ENCODE peak calls at places on chromosome 10, in four cellular contexts. Q is hepatocyte, I is uterus, O is WERI-Rb-1. J is an unnamed sample.

GRCh38 chr10:15780353-15781135 is 60.8 kb upstream of the ITGA8 start:
- DNase-seq in Q (no peak), I (peak; percentile 58), O (no peak), J (peak; percentile 9)

GRCh38 chr10:97013983-97014382 is 171.8 kb downstream of the SLIT1 start:
- DNase-seq in I (no peak), O (no peak), Q (no peak), J (no peak)

GRCh38 chr10:31036209-31036608 is 4.5 kb upstream of the ZNF438 start:
- DNase-seq in Q (no peak), I (no peak), O (peak; percentile 43), J (peak; percentile 13)

GRCh38 chr10:22427890-22428571 is 82.7 kb downstream of the SPAG6 start:
- DNase-seq in O (peak; percentile 33), Q (peak; percentile 28), I (no peak), J (peak; percentile 55)

GRCh38 chr10:81920213-81920829 is 45.3 kb downstream of the NRG3 start:
- DNase-seq in Q (peak; percentile 9), O (peak; percentile 18), I (no peak), J (no peak)

GRCh38 chr10:80664071-80664680 is 126.5 kb downstream of the SH2D4B start:
- DNase-seq in Q (peak; percentile 90), O (peak; percentile 90), I (peak; percentile 68), J (peak; percentile 69)

GRCh38 chr10:48556065-48556464 is 48.8 kb downstream of the ARHGAP22 start:
- DNase-seq in O (no peak), Q (no peak), I (no peak), J (no peak)

GRCh38 chr10:29539398-29539797 is 95.4 kb downstream of the SVIL start:
- DNase-seq in O (no peak), Q (no peak), I (no peak), J (no peak)

GRCh38 chr10:97333601-97334369 is 744 bp downstream of the FRAT2 start:
- DNase-seq in I (no peak), Q (peak; percentile 59), O (no peak), J (peak; percentile 38)

GRCh38 chr10:110433740-110434139 is 64.0 kb upstream of the DUSP5 start:
- DNase-seq in O (no peak), I (no peak), Q (no peak), J (no peak)

GRCh38 chr10:75108684-75109458 is 2.6 kb upstream of the SAMD8 start:
- DNase-seq in Q (peak; percentile 58), I (no peak), O (peak; percentile 72), J (no peak)

GRCh38 chr10:121326905-121327304 is 271.3 kb downstream of the FGFR2 start:
- DNase-seq in O (no peak), I (no peak), Q (no peak), J (no peak)

GRCh38 chr10:110221721-110222261 is 14.4 kb downstream of the MXI1 start:
- DNase-seq in Q (peak; percentile 89), O (peak; percentile 37), I (peak; percentile 84), J (peak; percentile 92)

GRCh38 chr10:21599582-21599981 is 65.5 kb downstream of the MLLT10 start:
- DNase-seq in Q (no peak), O (no peak), I (no peak), J (no peak)

GRCh38 chr10:123496336-123496735 is 169.8 kb upstream of the GPR26 start:
- DNase-seq in I (no peak), Q (no peak), O (no peak), J (no peak)

GRCh38 chr10:48470893-48471805 is 133.7 kb downstream of the ARHGAP22 start:
- DNase-seq in O (peak; percentile 12), Q (no peak), I (no peak), J (peak; percentile 8)

GRCh38 chr10:6135589-6136168 is 46.8 kb downstream of the RBM17 start:
- DNase-seq in I (no peak), Q (no peak), O (no peak), J (no peak)

GRCh38 chr10:6138456-6138855 is 49.6 kb downstream of the RBM17 start:
- DNase-seq in O (no peak), I (peak; percentile 8), Q (no peak), J (no peak)

GRCh38 chr10:6135039-6135438 is 46.2 kb downstream of the RBM17 start:
- DNase-seq in I (no peak), Q (no peak), O (no peak), J (no peak)

GRCh38 chr10:6134099-6134880 is 45.5 kb downstream of the RBM17 start:
- DNase-seq in O (no peak), Q (no peak), I (peak; percentile 4), J (no peak)

DNA sequence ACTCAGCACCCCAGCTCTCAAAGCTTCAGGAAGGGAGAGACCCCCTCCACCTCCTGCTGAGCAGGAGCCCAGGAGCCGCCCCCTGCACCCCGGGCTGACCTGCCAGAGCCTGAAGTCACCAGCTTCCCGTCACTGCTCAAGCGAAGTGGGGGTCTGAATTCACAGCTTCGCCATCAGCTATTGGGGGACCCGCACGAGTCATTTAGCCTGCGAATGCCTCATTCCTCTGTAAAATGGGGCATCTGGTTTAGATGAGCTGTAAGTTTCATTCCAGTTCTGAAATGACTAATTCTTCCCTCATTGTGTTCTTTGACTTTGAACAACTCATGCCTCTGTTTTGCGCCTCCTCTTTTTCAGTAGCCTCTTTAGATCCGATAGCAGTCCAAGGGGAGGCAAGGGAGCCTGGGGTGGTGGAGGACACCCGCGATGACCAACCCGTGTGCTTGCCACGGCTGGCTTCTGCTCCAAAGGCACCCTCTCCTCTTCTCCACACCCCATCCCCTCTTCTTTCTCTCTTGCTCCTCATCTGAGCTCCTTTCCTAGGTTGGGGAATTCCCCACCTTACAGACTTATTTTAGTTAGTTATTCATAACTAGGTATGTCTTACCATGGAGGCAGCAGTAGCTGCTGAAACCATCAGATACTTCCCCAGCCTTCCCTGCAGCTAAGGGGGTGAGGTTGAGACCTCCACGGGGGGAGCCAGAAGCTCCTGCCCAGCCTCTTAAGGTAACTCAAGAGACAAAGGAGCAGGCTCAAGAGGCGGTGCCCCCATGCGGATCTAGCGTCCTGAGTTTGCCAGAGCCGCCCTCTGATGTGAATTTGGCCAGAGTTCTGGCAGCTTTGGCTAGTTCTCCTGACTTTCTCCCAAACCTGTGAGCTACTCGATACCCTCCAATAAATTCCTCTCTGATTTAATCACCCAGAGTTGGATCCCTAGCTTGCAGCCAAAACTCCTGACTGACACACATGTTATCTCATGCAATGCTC is 47.7 kb downstream of the RBM17 start:
- DNase-seq in O (no peak), I (peak; percentile 12), Q (no peak), J (peak; percentile 54)
- TF ChIP-seq CTCF in O (no peak), I (no peak), Q (no peak), J (peak; percentile 2)

GRCh38 chr10:62082729-62083412 is 181.4 kb downstream of the ARID5B start:
- DNase-seq in O (no peak), Q (no peak), I (no peak), J (peak; percentile 49)

GRCh38 chr10:62079885-62080559 is 178.5 kb downstream of the ARID5B start:
- DNase-seq in I (no peak), Q (no peak), O (no peak), J (no peak)

GRCh38 chr10:62081322-62081945 is 179.9 kb downstream of the ARID5B start:
- DNase-seq in O (no peak), Q (no peak), I (no peak), J (no peak)

GRCh38 chr10:62082270-62082669 is 180.8 kb downstream of the ARID5B start:
- DNase-seq in Q (no peak), I (no peak), O (no peak), J (no peak)

GRCh38 chr10:62080905-62081304 is 179.4 kb downstream of the ARID5B start:
- DNase-seq in I (no peak), Q (no peak), O (no peak), J (no peak)
- H3K36me3 ChIP-seq in I (no peaks in the 10 kb centered on the region), Q (no peaks in the 10 kb centered on the region), O (no peaks in the 10 kb centered on the region), J (peaks cover 15% of the 10 kb centered on the region)

GRCh38 chr10:32059472-32059871 is 3.2 kb upstream of the KIF5B start:
- DNase-seq in O (no peak), I (no peak), Q (peak; percentile 58), J (no peak)

GRCh38 chr10:32055478-32056135 is 618 bp downstream of the KIF5B start:
- DNase-seq in Q (peak; percentile 89), I (peak; percentile 47), O (peak; percentile 49), J (peak; percentile 36)

GRCh38 chr10:32056136-32057040 is at the start of gene KIF5B:
- DNase-seq in O (peak; percentile 80), Q (peak; percentile 95), I (peak; percentile 89), J (peak; percentile 74)

GRCh38 chr10:32054087-32054486 is 2.1 kb downstream of the KIF5B start:
- DNase-seq in Q (peak; percentile 63), O (no peak), I (no peak), J (peak; percentile 40)

DNA sequence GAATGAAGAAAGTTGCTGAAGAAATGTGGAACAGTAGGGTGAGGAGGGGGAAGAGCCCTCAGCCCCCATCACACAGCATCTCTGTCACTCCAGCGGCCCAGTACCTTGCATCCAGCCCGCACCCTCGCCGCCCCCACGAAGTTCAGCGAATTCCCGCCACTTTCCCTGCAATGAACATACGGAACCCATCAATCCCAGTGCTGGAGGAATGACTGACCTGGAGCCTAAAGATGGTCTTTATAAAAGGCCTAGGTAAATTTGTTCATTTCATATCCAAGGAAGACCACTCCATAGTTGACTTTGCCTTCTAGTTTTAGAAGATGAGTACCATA is 782 bp upstream of the KIF5B start:
- DNase-seq in I (no peak), O (no peak), Q (no peak), J (no peak)
- H3K4me3 ChIP-seq in I (peak overlapping the region; percentile 93), O (no peak overlapping the region), Q (no peak overlapping the region), J (no peak overlapping the region)

GRCh38 chr10:92076722-92077121 is 153.2 kb downstream of the BTAF1 start:
- DNase-seq in Q (no peak), I (no peak), O (no peak), J (no peak)

GRCh38 chr10:92082583-92083280 is 159.2 kb downstream of the BTAF1 start:
- DNase-seq in I (no peak), Q (no peak), O (no peak), J (no peak)

GRCh38 chr10:92081641-92082040 is 158.1 kb downstream of the BTAF1 start:
- DNase-seq in O (no peak), I (no peak), Q (no peak), J (no peak)

GRCh38 chr10:92079003-92079402 is 155.4 kb downstream of the BTAF1 start:
- DNase-seq in Q (no peak), I (no peak), O (no peak), J (no peak)

GRCh38 chr10:92080244-92080643 is 156.7 kb downstream of the BTAF1 start:
- DNase-seq in I (no peak), O (no peak), Q (no peak), J (no peak)
- TF ChIP-seq CTCF in I (no peak), O (no peak), Q (no peak), J (no peak)

GRCh38 chr10:103780242-103781149 is 74.9 kb downstream of the SH3PXD2A start:
- DNase-seq in O (no peak), I (no peak), Q (no peak), J (no peak)

GRCh38 chr10:103775786-103776185 is 79.6 kb downstream of the SH3PXD2A start:
- DNase-seq in Q (no peak), O (no peak), I (no peak), J (no peak)

GRCh38 chr10:103781329-103782061 is 73.9 kb downstream of the SH3PXD2A start:
- DNase-seq in O (peak; percentile 57), I (no peak), Q (peak; percentile 52), J (peak; percentile 18)

GRCh38 chr10:103778358-103779139 is 76.8 kb downstream of the SH3PXD2A start:
- DNase-seq in O (no peak), I (no peak), Q (no peak), J (no peak)

GRCh38 chr10:103776878-103777591 is 78.3 kb downstream of the SH3PXD2A start:
- DNase-seq in Q (no peak), I (peak; percentile 62), O (no peak), J (no peak)
- H3K36me3 ChIP-seq in Q (no peaks in the 10 kb centered on the region), I (no peaks in the 10 kb centered on the region), O (no peaks in the 10 kb centered on the region), J (no peaks in the 10 kb centered on the region)